ENCODE peak calls at places on chromosomes 11 and 22, in four cellular contexts. R is stimulated activated CD4-positive, alpha-beta T cell treated with anti-CD3 and anti-CD28 coated beads, Interleukin-2, amount 100 ng/mL, for 48 hours; A is activated naive CD4-positive, alpha-beta T cell; C is NCI-H526. M is an unnamed sample.

GRCh38 chr11:134949716-134950115 is 537.7 kb upstream of the B3GAT1 start:
- DNase-seq in R (no peak), A (no peak), C (no peak), M (no peak)

GRCh38 chr11:116913000-116913399 is 75.6 kb upstream of the APOA1 start:
- DNase-seq in R (no peak), A (no peak), C (no peak), M (no peak)

GRCh38 chr22:28922540-28923244 is 39.3 kb downstream of the ZNRF3 start:
- DNase-seq in R (no peak), A (no peak), C (no peak), M (no peak)

GRCh38 chr11:34405079-34405858 is 33.5 kb upstream of the CAT start:
- DNase-seq in R (no peak), A (no peak), C (peak), M (no peak)

GRCh38 chr22:19042285-19043110 is 79.7 kb downstream of the DGCR2 start:
- DNase-seq in R (no peak), A (no peak), C (no peak), M (no peak)

GRCh38 chr11:45025716-45026492 is 75.2 kb upstream of the TP53I11 start:
- DNase-seq in R (no peak), A (no peak), C (no peak), M (peak)

GRCh38 chr22:23187871-23188700 is 7.8 kb downstream of the BCR start:
- DNase-seq in R (no peak), A (no peak), C (no peak), M (no peak)

GRCh38 chr22:22467112-22467511 is 41.4 kb downstream of the ZNF280B start:
- DNase-seq in R (no peak), A (no peak), C (no peak), M (no peak)

GRCh38 chr11:46635557-46636139 is 18.3 kb downstream of the ATG13 start:
- DNase-seq in R (no peak), A (no peak), C (no peak), M (no peak)

GRCh38 chr11:57680552-57680874 is 12.6 kb downstream of the ZDHHC5 start:
- DNase-seq in R (no peak), A (no peak), C (no peak), M (no peak)

GRCh38 chr22:20862540-20862939 is 3.7 kb downstream of the SNAP29 start:
- DNase-seq in R (no peak), A (no peak), C (no peak), M (no peak)

GRCh38 chr11:121497176-121497995 is 44.6 kb upstream of the SORL1-AS1 start:
- DNase-seq in R (no peak), A (no peak), C (no peak), M (no peak)

GRCh38 chr11:96310236-96310635 is 32.8 kb downstream of the MAML2 start:
- DNase-seq in R (no peak), A (no peak), C (no peak), M (no peak)

GRCh38 chr11:65215441-65216076 is 33.8 kb downstream of the CAPN1 start:
- DNase-seq in R (peak), A (no peak), C (no peak), M (no peak)

GRCh38 chr22:38314140-38314991 is 2.9 kb downstream of the CSNK1E start:
- DNase-seq in R (no peak), A (no peak), C (no peak), M (no peak)

GRCh38 chr22:39463931-39464390 is 7.1 kb downstream of the MGAT3 start:
- DNase-seq in R (no peak), A (no peak), C (no peak), M (no peak)

GRCh38 chr11:110430267-110431211 is 791 bp downstream of the FDX1 start:
- DNase-seq in R (peak), A (peak), C (peak), M (peak)

GRCh38 chr11:70201876-70202861 is 927 bp upstream of the FADD start:
- DNase-seq in R (no peak), A (no peak), C (no peak), M (no peak)

GRCh38 chr11:114285599-114285998 is 10.6 kb upstream of the NNMT start:
- DNase-seq in R (no peak), A (no peak), C (no peak), M (no peak)

GRCh38 chr11:119108151-119108856 is 1.2 kb downstream of the C2CD2L start:
- DNase-seq in R (no peak), A (no peak), C (peak), M (peak)

GRCh38 chr11:783581-784015 is 6.3 kb downstream of the CEND1 start:
- DNase-seq in R (peak), A (no peak), C (peak), M (no peak)

GRCh38 chr11:7555067-7555699 is 41.4 kb downstream of the PPFIBP2 start:
- DNase-seq in R (no peak), A (no peak), C (peak), M (no peak)

GRCh38 chr11:111910637-111911562 is 670 bp downstream of the CRYAB start:
- DNase-seq in R (no peak), A (no peak), C (no peak), M (no peak)

GRCh38 chr11:102010776-102011500 is 36.3 kb upstream of the CFAP300 start:
- DNase-seq in R (no peak), A (no peak), C (peak), M (no peak)

GRCh38 chr11:10878408-10879214 is 20.8 kb upstream of the ZBED5 start:
- DNase-seq in R (no peak), A (no peak), C (peak), M (peak)

GRCh38 chr11:387193-387793 is 6.7 kb upstream of the PKP3 start:
- DNase-seq in R (no peak), A (no peak), C (no peak), M (no peak)

GRCh38 chr11:32081129-32081641 is 9.7 kb upstream of the RCN1 start:
- DNase-seq in R (no peak), A (no peak), C (peak), M (no peak)

GRCh38 chr22:40499187-40499753 is 128.9 kb downstream of the SGSM3 start:
- DNase-seq in R (no peak), A (no peak), C (no peak), M (no peak)

GRCh38 chr22:36383110-36383581 is 4.6 kb downstream of the MYH9 start:
- DNase-seq in R (no peak), A (no peak), C (no peak), M (peak)

GRCh38 chr11:91396243-91397133 is 828.1 kb upstream of the FAT3 start:
- DNase-seq in R (no peak), A (no peak), C (no peak), M (no peak)

GRCh38 chr11:85475637-85476517 is 151.3 kb downstream of the DLG2 start:
- DNase-seq in R (no peak), A (no peak), C (no peak), M (no peak)

GRCh38 chr11:122804796-122805195 is 33.5 kb upstream of the CRTAM start:
- DNase-seq in R (no peak), A (no peak), C (no peak), M (no peak)

GRCh38 chr11:64472593-64473455 is 113.9 kb downstream of the RPS6KA4 start:
- DNase-seq in R (no peak), A (no peak), C (peak), M (no peak)

GRCh38 chr11:117814204-117814765 is 10.3 kb downstream of the FXYD2 start:
- DNase-seq in R (no peak), A (no peak), C (peak), M (no peak)

GRCh38 chr11:15629690-15630321 is 515.1 kb downstream of the INSC start:
- DNase-seq in R (no peak), A (no peak), C (peak), M (no peak)

GRCh38 chr11:571802-572185 is 4.5 kb upstream of the PHRF1 start:
- DNase-seq in R (no peak), A (no peak), C (no peak), M (no peak)

GRCh38 chr11:73195191-73196007 is 22.7 kb upstream of the P2RY2 start:
- DNase-seq in R (no peak), A (no peak), C (no peak), M (no peak)

M was measured in DND-41.